ENCODE peak calls at places on chromosome 13, in nine cellular contexts. Z is HuH-7; M is A549; B is amygdala; P is ecto neural progenitor cell; J is H54; I is foreskin fibroblast; N is NCI-H187 treated with DMSO at 0.1 percent for 48 hours; S is stimulated activated CD4-positive, alpha-beta T cell treated with anti-CD3 and anti-CD28 coated beads, Interleukin-2, amount 100 ng/mL, for 48 hours. F is an unnamed sample.

GRCh38 chr13:79307866-79308298 is 98.2 kb downstream of the RBM26 start:
- DNase-seq in Z (no peak), M (peak), B (no peak), P (no peak), J (no peak), I (peak), N (no peak), S (no peak), F (no peak)

GRCh38 chr13:113802090-113802531 is 43.1 kb downstream of the TMEM255B start:
- DNase-seq in Z (peak), M (peak), B (no peak), P (peak), J (peak), I (peak), N (no peak), S (no peak), F (no peak)

GRCh38 chr13:97287047-97287383 is 64.9 kb downstream of the MBNL2 start:
- DNase-seq in Z (no peak), M (no peak), B (no peak), P (no peak), J (no peak), I (no peak), N (no peak), S (no peak), F (no peak)

GRCh38 chr13:99083976-99084375 is 106.1 kb upstream of the DOCK9 start:
- DNase-seq in Z (no peak), M (no peak), B (no peak), P (no peak), J (no peak), I (no peak), N (no peak), S (no peak), F (no peak)

GRCh38 chr13:112983428-112984196 is 14.6 kb downstream of the MCF2L start:
- DNase-seq in Z (peak), M (no peak), B (no peak), P (no peak), J (no peak), I (no peak), N (no peak), S (no peak), F (no peak)

GRCh38 chr13:28040977-28041376 is 52.5 kb upstream of the URAD start:
- DNase-seq in Z (no peak), M (no peak), B (no peak), P (no peak), J (no peak), I (no peak), N (no peak), S (no peak), F (no peak)

GRCh38 chr13:101916108-101916757 is 463.8 kb downstream of the ITGBL1 start:
- DNase-seq in Z (no peak), M (peak), B (no peak), P (peak), J (no peak), I (peak), N (no peak), S (no peak), F (no peak)

GRCh38 chr13:30065181-30065580 is 214.8 kb upstream of the UBL3 start:
- DNase-seq in Z (no peak), M (no peak), B (no peak), P (no peak), J (no peak), I (no peak), N (no peak), S (no peak), F (peak)

GRCh38 chr13:111219950-111220349 is 100.5 kb upstream of the TEX29 start:
- DNase-seq in Z (no peak), M (no peak), B (no peak), P (no peak), J (no peak), I (no peak), N (no peak), S (no peak), F (no peak)

GRCh38 chr13:19572280-19572679 is 10.9 kb upstream of the TPTE2 start:
- DNase-seq in Z (no peak), M (no peak), B (no peak), P (no peak), J (no peak), I (no peak), N (no peak), S (no peak), F (no peak)

GRCh38 chr13:57739089-57739488 is 107.5 kb downstream of the PCDH17 start:
- DNase-seq in Z (no peak), M (no peak), B (no peak), P (no peak), J (no peak), I (no peak), N (no peak), S (no peak), F (no peak)

GRCh38 chr13:99655351-99656091 is 154.2 kb downstream of the TM9SF2 start:
- DNase-seq in Z (no peak), M (peak), B (no peak), P (no peak), J (peak), I (peak), N (no peak), S (no peak), F (no peak)

GRCh38 chr13:43377149-43377548 is 353.8 kb downstream of the DNAJC15 start:
- DNase-seq in Z (no peak), M (no peak), B (no peak), P (no peak), J (no peak), I (peak), N (no peak), S (no peak), F (no peak)

GRCh38 chr13:95296326-95296939 is 4.8 kb downstream of the ABCC4 start:
- DNase-seq in Z (peak), M (peak), B (no peak), P (peak), J (peak), I (peak), N (no peak), S (no peak), F (no peak)

GRCh38 chr13:110480161-110480560 is 81.4 kb downstream of the RAB20 start:
- DNase-seq in Z (no peak), M (no peak), B (no peak), P (no peak), J (no peak), I (no peak), N (no peak), S (no peak), F (no peak)

GRCh38 chr13:26254583-26255102 is 714 bp downstream of the CDK8 start:
- DNase-seq in Z (peak), M (peak), B (peak), P (no peak), J (peak), I (peak), N (no peak), S (peak), F (no peak)

GRCh38 chr13:20274466-20274865 is 42.3 kb upstream of the GJB6 start:
- DNase-seq in Z (no peak), M (no peak), B (no peak), P (no peak), J (no peak), I (no peak), N (no peak), S (no peak), F (no peak)

GRCh38 chr13:112898786-112899617 is 70.0 kb upstream of the MCF2L start:
- DNase-seq in Z (no peak), M (no peak), B (no peak), P (no peak), J (no peak), I (no peak), N (no peak), S (no peak), F (no peak)

GRCh38 chr13:42333613-42334328 is 61.8 kb downstream of the AKAP11 start:
- DNase-seq in Z (peak), M (peak), B (no peak), P (peak), J (peak), I (peak), N (no peak), S (no peak), F (peak)

GRCh38 chr13:52695856-52696255 is 43.2 kb downstream of the SUGT1 start:
- DNase-seq in Z (no peak), M (no peak), B (no peak), P (no peak), J (no peak), I (peak), N (no peak), S (peak), F (no peak)

GRCh38 chr13:29819157-29819556 is 31.3 kb downstream of the UBL3 start:
- DNase-seq in Z (no peak), M (no peak), B (no peak), P (no peak), J (no peak), I (no peak), N (no peak), S (no peak), F (no peak)

GRCh38 chr13:97506511-97506910 is 72.5 kb downstream of the RAP2A start:
- DNase-seq in Z (no peak), M (no peak), B (no peak), P (no peak), J (no peak), I (peak), N (no peak), S (no peak), F (no peak)

GRCh38 chr13:19927117-19927734 is 31.3 kb upstream of the ZMYM2 start:
- DNase-seq in Z (peak), M (peak), B (no peak), P (no peak), J (no peak), I (peak), N (no peak), S (no peak), F (peak)

GRCh38 chr13:43167058-43167457 is 143.7 kb downstream of the DNAJC15 start:
- DNase-seq in Z (no peak), M (no peak), B (no peak), P (no peak), J (no peak), I (no peak), N (no peak), S (no peak), F (no peak)

GRCh38 chr13:21884299-21884878 is 213.5 kb downstream of the FGF9 start:
- DNase-seq in Z (no peak), M (no peak), B (no peak), P (peak), J (no peak), I (no peak), N (no peak), S (no peak), F (no peak)

GRCh38 chr13:73991884-73992283 is 142.3 kb downstream of the KLF12 start:
- DNase-seq in Z (no peak), M (no peak), B (no peak), P (no peak), J (no peak), I (no peak), N (peak), S (no peak), F (no peak)

GRCh38 chr13:47397739-47398138 is 500.9 kb upstream of the HTR2A start:
- DNase-seq in Z (no peak), M (no peak), B (no peak), P (no peak), J (no peak), I (peak), N (no peak), S (no peak), F (no peak)

GRCh38 chr13:31965361-31966066 is 66.1 kb upstream of the FRY start:
- DNase-seq in Z (peak), M (no peak), B (no peak), P (no peak), J (no peak), I (peak), N (no peak), S (no peak), F (no peak)